ENCODE peak calls at places on chromosomes 16 and 17, in eight cellular contexts. B is esophagus squamous epithelium, F is left lung, V is nephron progenitor cell, S is lower leg skin, C is neural crest cell, H is body of pancreas, N is transverse colon. L is an unnamed sample.

GRCh38 chr16:3058173-3059030 is 7.0 kb upstream of the IL32 start:
- DNase-seq in B (no peak), F (peak), V (peak), S (no peak), C (no peak), H (peak), N (peak), L (no peak)

GRCh38 chr16:49463529-49463928 is 89.9 kb downstream of the C16orf78 start:
- DNase-seq in B (no peak), F (peak), V (no peak), S (peak), C (no peak), H (peak), N (peak), L (peak)

GRCh38 chr17:4678448-4679026 is 25.4 kb downstream of the PELP1 start:
- DNase-seq in B (no peak), F (no peak), V (no peak), S (no peak), C (no peak), H (no peak), N (no peak), L (no peak)

GRCh38 chr17:18948476-18949006 is 3.4 kb upstream of the SLC5A10 start:
- DNase-seq in B (no peak), F (no peak), V (no peak), S (no peak), C (no peak), H (no peak), N (no peak), L (no peak)

GRCh38 chr17:61239261-61239660 is 160.4 kb upstream of the TBX2 start:
- DNase-seq in B (no peak), F (no peak), V (no peak), S (no peak), C (no peak), H (no peak), N (no peak), L (no peak)

GRCh38 chr16:57178296-57178695 is 7.5 kb downstream of the PSME3IP1 start:
- DNase-seq in B (no peak), F (no peak), V (no peak), S (no peak), C (no peak), H (no peak), N (no peak), L (no peak)

GRCh38 chr17:77807051-77807745 is 151.3 kb upstream of the TNRC6C start:
- DNase-seq in B (no peak), F (no peak), V (no peak), S (no peak), C (no peak), H (no peak), N (no peak), L (no peak)

GRCh38 chr17:44911133-44912001 is 3.9 kb downstream of the GFAP start:
- DNase-seq in B (no peak), F (peak), V (peak), S (no peak), C (peak), H (peak), N (peak), L (no peak)

GRCh38 chr17:15954222-15954621 is 9.3 kb downstream of the ADORA2B start:
- DNase-seq in B (no peak), F (no peak), V (no peak), S (no peak), C (no peak), H (no peak), N (no peak), L (no peak)
- TF ChIP-seq CTCF in B (no peak), F (no peak), V (no peak), S (no peak), C (no peak), H (no peak), N (no peak), L (peak)

GRCh38 chr17:32813021-32813420 is 63.9 kb downstream of the MYO1D start:
- DNase-seq in B (no peak), F (no peak), V (no peak), S (no peak), C (no peak), H (no peak), N (no peak), L (no peak)
- TF ChIP-seq CTCF in B (no peak), F (no peak), V (no peak), S (no peak), C (no peak), H (no peak), N (no peak), L (no peak)

DNA sequence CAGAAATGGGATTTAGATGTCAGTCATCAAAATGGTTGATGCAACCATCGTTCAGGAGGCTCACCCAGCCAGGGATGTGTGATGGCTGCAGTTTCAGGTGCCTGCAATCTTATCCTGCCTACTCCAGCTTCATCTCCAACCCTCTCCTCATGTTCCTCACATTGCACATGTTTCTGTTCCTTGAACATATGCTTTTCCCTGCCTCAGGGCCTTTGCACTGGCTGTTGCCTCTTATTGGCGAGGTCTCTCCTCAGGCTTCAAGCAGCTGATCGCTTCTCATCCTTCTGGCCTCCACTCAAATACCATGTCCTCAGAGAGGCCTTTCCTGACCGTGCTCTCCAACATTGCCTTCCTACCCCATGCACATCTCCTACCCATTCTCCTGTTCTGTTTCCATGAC is 24.6 kb downstream of the ARSG start:
- DNase-seq in B (no peak), F (no peak), V (no peak), S (no peak), C (no peak), H (no peak), N (no peak), L (no peak)
- TF ChIP-seq CTCF in B (no peak), F (no peak), V (no peak), S (no peak), C (no peak), H (no peak), N (no peak), L (no peak)

GRCh38 chr17:35242805-35243458 is at the start of gene SLFN5:
- DNase-seq in B (peak), F (peak), V (peak), S (peak), C (peak), H (peak), N (peak), L (peak)
- TF ChIP-seq CTCF in B (no peak), F (no peak), V (no peak), S (no peak), C (no peak), H (no peak), N (no peak), L (no peak)

GRCh38 chr17:33684714-33685113 is 391.6 kb upstream of the ASIC2 start:
- DNase-seq in B (no peak), F (no peak), V (no peak), S (no peak), C (no peak), H (no peak), N (no peak), L (no peak)

GRCh38 chr17:33687831-33688230 is 394.7 kb upstream of the ASIC2 start:
- DNase-seq in B (no peak), F (no peak), V (no peak), S (no peak), C (no peak), H (no peak), N (no peak), L (no peak)

GRCh38 chr17:33688771-33689170 is 395.7 kb upstream of the ASIC2 start:
- DNase-seq in B (no peak), F (no peak), V (no peak), S (no peak), C (no peak), H (no peak), N (no peak), L (no peak)

GRCh38 chr17:33682622-33683021 is 389.5 kb upstream of the ASIC2 start:
- DNase-seq in B (no peak), F (no peak), V (no peak), S (no peak), C (no peak), H (no peak), N (no peak), L (no peak)

DNA sequence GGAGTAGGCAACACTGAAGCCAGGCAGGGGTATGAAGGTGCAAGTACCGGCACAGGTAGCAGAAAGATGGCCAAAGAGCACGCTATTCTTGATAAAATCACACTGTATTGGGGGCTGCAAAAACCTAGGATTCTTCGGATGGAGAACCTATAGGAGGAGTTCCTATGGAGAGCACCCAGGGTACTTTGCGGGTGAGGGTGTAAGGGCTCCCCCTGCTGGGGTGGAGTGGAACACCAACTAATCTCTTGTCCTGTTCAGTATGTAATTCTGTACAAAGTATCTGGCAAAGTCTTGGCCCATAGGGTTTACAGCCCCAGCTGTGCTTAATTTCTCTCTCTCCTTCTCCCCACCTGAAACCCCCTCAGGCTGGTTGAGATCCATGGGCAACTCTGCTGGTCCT is 393.1 kb upstream of the ASIC2 start:
- DNase-seq in B (no peak), F (no peak), V (peak), S (peak), C (peak), H (no peak), N (no peak), L (no peak)
- TF ChIP-seq CTCF in B (no peak), F (no peak), V (peak), S (no peak), C (peak), H (no peak), N (no peak), L (no peak)

GRCh38 chr17:57107498-57108101 is 22.6 kb downstream of the AKAP1 start:
- DNase-seq in B (no peak), F (peak), V (no peak), S (no peak), C (no peak), H (no peak), N (peak), L (no peak)

GRCh38 chr17:57108656-57109392 is 23.8 kb downstream of the AKAP1 start:
- DNase-seq in B (no peak), F (no peak), V (no peak), S (no peak), C (no peak), H (no peak), N (peak), L (no peak)

GRCh38 chr17:57104461-57105175 is 19.6 kb downstream of the AKAP1 start:
- DNase-seq in B (no peak), F (no peak), V (no peak), S (no peak), C (no peak), H (no peak), N (no peak), L (no peak)

GRCh38 chr17:57106836-57107497 is 21.9 kb downstream of the AKAP1 start:
- DNase-seq in B (no peak), F (no peak), V (no peak), S (no peak), C (no peak), H (no peak), N (no peak), L (no peak)

GRCh38 chr17:57106107-57106835 is 21.2 kb downstream of the AKAP1 start:
- DNase-seq in B (no peak), F (no peak), V (no peak), S (no peak), C (no peak), H (peak), N (peak), L (no peak)
- TF ChIP-seq CTCF in B (peak), F (no peak), V (no peak), S (no peak), C (peak), H (peak), N (peak), L (peak)

DNA sequence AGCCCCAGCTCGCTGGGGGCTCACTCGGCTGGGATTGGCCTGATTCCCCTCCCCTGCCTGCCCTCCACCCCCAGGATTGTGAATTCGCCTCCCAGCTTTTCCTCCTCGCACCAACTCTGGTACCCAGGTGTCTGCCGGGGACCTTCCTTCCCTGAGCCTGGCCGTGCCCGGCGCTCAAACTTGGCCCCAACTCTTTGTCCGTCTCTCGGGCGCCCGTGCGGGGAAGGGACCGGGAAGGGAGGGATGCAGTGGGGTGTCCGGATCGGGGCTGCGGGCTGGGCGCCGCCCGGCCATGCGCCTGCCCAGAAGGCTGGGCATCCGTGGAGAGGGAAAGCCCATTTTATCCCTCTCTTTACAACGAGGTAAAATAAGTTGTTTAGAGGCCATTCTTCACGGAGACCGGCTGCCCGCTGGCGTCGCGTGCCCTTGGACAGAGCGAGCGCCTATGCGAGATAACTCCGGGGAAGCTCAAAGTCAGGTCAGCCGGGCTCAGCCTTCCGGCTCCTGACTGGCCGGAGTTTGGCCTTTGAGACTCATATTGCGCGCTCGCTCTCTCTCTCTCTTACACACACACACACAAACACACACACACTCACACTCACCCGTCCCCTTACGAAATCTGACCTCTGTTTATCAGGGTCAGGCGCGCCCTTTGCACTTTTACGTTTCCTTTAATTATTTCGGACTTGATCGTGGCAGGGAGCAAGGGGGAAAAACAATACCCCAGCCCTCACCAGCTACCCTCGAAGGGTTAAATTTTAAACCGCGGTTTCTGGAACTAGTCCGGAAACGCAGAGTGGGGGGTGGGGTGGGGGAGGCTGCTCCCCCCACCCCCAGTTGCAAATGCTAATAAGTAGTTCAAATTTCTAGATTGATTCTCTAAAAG is 798 bp upstream of the MAF start:
- DNase-seq in B (no peak), F (peak), V (peak), S (peak), C (peak), H (peak), N (peak), L (peak)
- TF ChIP-seq CTCF in B (no peak), F (no peak), V (no peak), S (no peak), C (no peak), H (no peak), N (no peak), L (no peak)

DNA sequence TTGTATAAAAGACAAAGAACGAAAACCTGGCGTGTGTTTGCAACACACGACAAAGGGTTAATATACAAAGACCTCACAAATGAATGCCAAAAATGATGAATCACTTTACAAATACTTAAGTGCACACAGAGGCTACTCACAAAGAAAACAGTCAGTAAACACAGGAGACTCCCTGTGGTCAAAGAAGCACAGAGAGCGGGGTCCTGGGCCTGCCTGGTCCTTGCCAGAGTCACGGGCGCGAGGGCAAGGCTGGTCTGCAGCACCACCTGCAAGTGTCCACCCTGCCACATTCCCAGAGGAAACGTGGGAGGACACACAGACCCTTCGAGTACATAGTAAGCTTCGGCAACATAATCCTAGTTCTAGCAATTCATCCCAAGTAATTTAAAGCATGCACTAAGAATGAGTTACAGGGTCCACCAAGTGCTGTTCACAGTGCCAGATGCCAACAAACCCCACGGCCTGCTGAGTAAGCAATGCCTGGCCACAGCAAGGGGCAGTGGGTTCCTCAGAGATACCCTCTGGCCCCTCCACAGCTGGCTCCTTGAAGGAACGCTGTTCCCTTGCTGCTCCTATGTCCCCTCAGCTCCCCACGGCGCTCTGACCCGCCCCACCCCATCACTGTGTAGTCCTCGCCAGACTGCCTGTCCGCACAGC is 24.6 kb upstream of the FAAP100 start:
- DNase-seq in B (no peak), F (no peak), V (no peak), S (no peak), C (no peak), H (no peak), N (no peak), L (no peak)
- TF ChIP-seq CTCF in B (no peak), F (no peak), V (no peak), S (no peak), C (no peak), H (no peak), N (no peak), L (no peak)

L was measured in osteocyte.